ENCODE peak calls at places on chromosomes 16 and 17, in six cellular contexts. One of them, this sample, is unnamed. For H3K4me1, the result is how much of the 10 kb centered on the place peaks cover.

GRCh38 chr16:74896389-74897370 is 88.2 kb downstream of the WDR59 start:
- DNase-seq in testis: no peak
- DNase-seq in aorta: no peak
- DNase-seq in MM.1S: no peak
- DNase-seq in naive thymus-derived CD4-positive, alpha-beta T cell: no peak
- DNase-seq in BE2C: no peak
- DNase-seq in this sample: no peak

GRCh38 chr17:75345514-75346167 is 56.4 kb upstream of the SLC25A19 start:
- DNase-seq in testis: no peak
- DNase-seq in aorta: no peak
- DNase-seq in MM.1S: no peak
- DNase-seq in naive thymus-derived CD4-positive, alpha-beta T cell: peak
- DNase-seq in BE2C: no peak
- DNase-seq in this sample: peak

GRCh38 chr16:47726031-47726675 is 265.0 kb downstream of the PHKB start:
- DNase-seq in testis: no peak
- DNase-seq in aorta: no peak
- DNase-seq in MM.1S: no peak
- DNase-seq in naive thymus-derived CD4-positive, alpha-beta T cell: no peak
- DNase-seq in BE2C: no peak
- DNase-seq in this sample: no peak

GRCh38 chr17:36825113-36825955 is 111.9 kb upstream of the LHX1 start:
- DNase-seq in testis: no peak
- DNase-seq in aorta: no peak
- DNase-seq in MM.1S: no peak
- DNase-seq in naive thymus-derived CD4-positive, alpha-beta T cell: no peak
- DNase-seq in BE2C: no peak
- DNase-seq in this sample: no peak

GRCh38 chr17:55420776-55421178 is 858 bp downstream of the MMD start:
- DNase-seq in testis: peak
- DNase-seq in aorta: peak
- DNase-seq in MM.1S: no peak
- DNase-seq in naive thymus-derived CD4-positive, alpha-beta T cell: peak
- DNase-seq in BE2C: peak
- DNase-seq in this sample: peak

GRCh38 chr16:48386559-48387312 is 1.5 kb upstream of the SIAH1 start:
- DNase-seq in testis: peak
- DNase-seq in aorta: peak
- DNase-seq in MM.1S: no peak
- DNase-seq in naive thymus-derived CD4-positive, alpha-beta T cell: no peak
- DNase-seq in BE2C: no peak
- DNase-seq in this sample: no peak

GRCh38 chr16:75256059-75256870 is 4.8 kb upstream of the BCAR1 start:
- DNase-seq in testis: no peak
- DNase-seq in aorta: peak
- DNase-seq in MM.1S: no peak
- DNase-seq in naive thymus-derived CD4-positive, alpha-beta T cell: no peak
- DNase-seq in BE2C: no peak
- DNase-seq in this sample: no peak

GRCh38 chr16:81185416-81185815 is 53.1 kb upstream of the BCO1 start:
- DNase-seq in testis: no peak
- DNase-seq in aorta: no peak
- DNase-seq in MM.1S: no peak
- DNase-seq in naive thymus-derived CD4-positive, alpha-beta T cell: no peak
- DNase-seq in BE2C: no peak
- DNase-seq in this sample: no peak

GRCh38 chr16:57747496-57747895 is 11.9 kb downstream of the KATNB1 start:
- DNase-seq in testis: no peak
- DNase-seq in aorta: no peak
- DNase-seq in MM.1S: no peak
- DNase-seq in naive thymus-derived CD4-positive, alpha-beta T cell: no peak
- DNase-seq in BE2C: no peak
- DNase-seq in this sample: no peak

GRCh38 chr17:57086069-57086930 is 1.3 kb downstream of the AKAP1 start:
- DNase-seq in testis: peak
- DNase-seq in aorta: peak
- DNase-seq in MM.1S: peak
- DNase-seq in naive thymus-derived CD4-positive, alpha-beta T cell: peak
- DNase-seq in BE2C: peak
- DNase-seq in this sample: peak

GRCh38 chr17:40526668-40527067 is 25.2 kb upstream of the TNS4 start:
- DNase-seq in testis: peak
- DNase-seq in aorta: no peak
- DNase-seq in MM.1S: no peak
- DNase-seq in naive thymus-derived CD4-positive, alpha-beta T cell: no peak
- DNase-seq in BE2C: no peak
- DNase-seq in this sample: no peak

GRCh38 chr16:86481607-86482006 is 28.7 kb upstream of the FOXF1 start:
- DNase-seq in testis: no peak
- DNase-seq in aorta: no peak
- DNase-seq in MM.1S: no peak
- DNase-seq in naive thymus-derived CD4-positive, alpha-beta T cell: no peak
- DNase-seq in BE2C: no peak
- DNase-seq in this sample: no peak

GRCh38 chr16:2257726-2258125 is 6.3 kb upstream of the ECI1 start:
- DNase-seq in testis: no peak
- DNase-seq in aorta: no peak
- DNase-seq in MM.1S: no peak
- DNase-seq in naive thymus-derived CD4-positive, alpha-beta T cell: no peak
- DNase-seq in BE2C: no peak
- DNase-seq in this sample: no peak

GRCh38 chr16:55643161-55643970 is 12.4 kb upstream of the SLC6A2 start:
- DNase-seq in testis: peak
- DNase-seq in aorta: no peak
- DNase-seq in MM.1S: no peak
- DNase-seq in naive thymus-derived CD4-positive, alpha-beta T cell: no peak
- DNase-seq in BE2C: no peak
- DNase-seq in this sample: no peak

GRCh38 chr16:1475552-1476114 is 805 bp upstream of the CLCN7 start:
- DNase-seq in testis: no peak
- DNase-seq in aorta: no peak
- DNase-seq in MM.1S: no peak
- DNase-seq in naive thymus-derived CD4-positive, alpha-beta T cell: no peak
- DNase-seq in BE2C: no peak
- DNase-seq in this sample: no peak

GRCh38 chr17:77801545-77802332 is 156.8 kb upstream of the TNRC6C start:
- DNase-seq in testis: no peak
- DNase-seq in aorta: no peak
- DNase-seq in MM.1S: no peak
- DNase-seq in naive thymus-derived CD4-positive, alpha-beta T cell: no peak
- DNase-seq in BE2C: no peak
- DNase-seq in this sample: no peak

GRCh38 chr17:68771867-68772515 is 170.8 kb upstream of the FAM20A start:
- DNase-seq in testis: peak
- DNase-seq in aorta: no peak
- DNase-seq in MM.1S: peak
- DNase-seq in naive thymus-derived CD4-positive, alpha-beta T cell: no peak
- DNase-seq in BE2C: no peak
- DNase-seq in this sample: no peak

GRCh38 chr16:87918866-87919680 is 17.3 kb downstream of the CA5A start:
- DNase-seq in testis: peak
- DNase-seq in aorta: peak
- DNase-seq in MM.1S: no peak
- DNase-seq in naive thymus-derived CD4-positive, alpha-beta T cell: no peak
- DNase-seq in BE2C: no peak
- DNase-seq in this sample: no peak

GRCh38 chr16:79173910-79174309 is 426.6 kb downstream of the MAF start:
- DNase-seq in testis: no peak
- DNase-seq in aorta: no peak
- DNase-seq in MM.1S: no peak
- DNase-seq in naive thymus-derived CD4-positive, alpha-beta T cell: no peak
- DNase-seq in BE2C: no peak
- DNase-seq in this sample: no peak

GRCh38 chr16:69424935-69425784 is 741 bp downstream of the CYB5B start:
- DNase-seq in testis: no peak
- DNase-seq in aorta: no peak
- DNase-seq in MM.1S: no peak
- DNase-seq in naive thymus-derived CD4-positive, alpha-beta T cell: no peak
- DNase-seq in BE2C: no peak
- DNase-seq in this sample: peak

GRCh38 chr16:50282010-50282538 is 15.7 kb downstream of the ADCY7 start:
- DNase-seq in testis: peak
- DNase-seq in aorta: peak
- DNase-seq in MM.1S: peak
- DNase-seq in naive thymus-derived CD4-positive, alpha-beta T cell: no peak
- DNase-seq in BE2C: no peak
- DNase-seq in this sample: peak
- H3K4me1 ChIP-seq in testis: under half
- H3K4me1 ChIP-seq in aorta: under half
- H3K4me1 ChIP-seq in MM.1S: under half
- H3K4me1 ChIP-seq in naive thymus-derived CD4-positive, alpha-beta T cell: half or more
- H3K4me1 ChIP-seq in BE2C: under half
- H3K4me1 ChIP-seq in this sample: half or more

GRCh38 chr17:44218344-44219125 is 940 bp downstream of the UBTF start:
- DNase-seq in testis: peak
- DNase-seq in aorta: peak
- DNase-seq in MM.1S: peak
- DNase-seq in naive thymus-derived CD4-positive, alpha-beta T cell: peak
- DNase-seq in BE2C: peak
- DNase-seq in this sample: peak

GRCh38 chr17:44216674-44217073 is 2.8 kb downstream of the UBTF start:
- DNase-seq in testis: no peak
- DNase-seq in aorta: no peak
- DNase-seq in MM.1S: no peak
- DNase-seq in naive thymus-derived CD4-positive, alpha-beta T cell: no peak
- DNase-seq in BE2C: no peak
- DNase-seq in this sample: no peak

GRCh38 chr17:44216173-44216572 is 3.3 kb downstream of the UBTF start:
- DNase-seq in testis: no peak
- DNase-seq in aorta: no peak
- DNase-seq in MM.1S: no peak
- DNase-seq in naive thymus-derived CD4-positive, alpha-beta T cell: peak
- DNase-seq in BE2C: no peak
- DNase-seq in this sample: peak

GRCh38 chr17:44219126-44219635 is 294 bp downstream of the UBTF start:
- DNase-seq in testis: peak
- DNase-seq in aorta: peak
- DNase-seq in MM.1S: peak
- DNase-seq in naive thymus-derived CD4-positive, alpha-beta T cell: peak
- DNase-seq in BE2C: peak
- DNase-seq in this sample: peak

GRCh38 chr17:44217738-44218343 is 1.6 kb downstream of the UBTF start:
- DNase-seq in testis: no peak
- DNase-seq in aorta: no peak
- DNase-seq in MM.1S: peak
- DNase-seq in naive thymus-derived CD4-positive, alpha-beta T cell: no peak
- DNase-seq in BE2C: no peak
- DNase-seq in this sample: no peak
- H3K4me1 ChIP-seq in testis: under half
- H3K4me1 ChIP-seq in aorta: under half
- H3K4me1 ChIP-seq in MM.1S: under half
- H3K4me1 ChIP-seq in naive thymus-derived CD4-positive, alpha-beta T cell: under half
- H3K4me1 ChIP-seq in BE2C: under half
- H3K4me1 ChIP-seq in this sample: half or more

GRCh38 chr17:48240562-48241130 is 133.1 kb downstream of the SNX11 start:
- DNase-seq in testis: no peak
- DNase-seq in aorta: no peak
- DNase-seq in MM.1S: no peak
- DNase-seq in naive thymus-derived CD4-positive, alpha-beta T cell: no peak
- DNase-seq in BE2C: no peak
- DNase-seq in this sample: no peak
- H3K4me1 ChIP-seq in testis: under half
- H3K4me1 ChIP-seq in aorta: under half
- H3K4me1 ChIP-seq in MM.1S: under half
- H3K4me1 ChIP-seq in naive thymus-derived CD4-positive, alpha-beta T cell: under half
- H3K4me1 ChIP-seq in BE2C: under half
- H3K4me1 ChIP-seq in this sample: under half

GRCh38 chr16:4617880-4618279 is 3.2 kb upstream of the UBALD1 start:
- DNase-seq in testis: no peak
- DNase-seq in aorta: no peak
- DNase-seq in MM.1S: no peak
- DNase-seq in naive thymus-derived CD4-positive, alpha-beta T cell: no peak
- DNase-seq in BE2C: no peak
- DNase-seq in this sample: no peak

GRCh38 chr16:4615389-4616046 is 830 bp upstream of the UBALD1 start:
- DNase-seq in testis: peak
- DNase-seq in aorta: no peak
- DNase-seq in MM.1S: no peak
- DNase-seq in naive thymus-derived CD4-positive, alpha-beta T cell: peak
- DNase-seq in BE2C: no peak
- DNase-seq in this sample: no peak

GRCh38 chr16:4613636-4614570 is 785 bp downstream of the UBALD1 start:
- DNase-seq in testis: no peak
- DNase-seq in aorta: no peak
- DNase-seq in MM.1S: no peak
- DNase-seq in naive thymus-derived CD4-positive, alpha-beta T cell: peak
- DNase-seq in BE2C: peak
- DNase-seq in this sample: peak

GRCh38 chr16:4614571-4615388 is at the start of gene UBALD1:
- DNase-seq in testis: peak
- DNase-seq in aorta: peak
- DNase-seq in MM.1S: peak
- DNase-seq in naive thymus-derived CD4-positive, alpha-beta T cell: peak
- DNase-seq in BE2C: peak
- DNase-seq in this sample: peak

DNA sequence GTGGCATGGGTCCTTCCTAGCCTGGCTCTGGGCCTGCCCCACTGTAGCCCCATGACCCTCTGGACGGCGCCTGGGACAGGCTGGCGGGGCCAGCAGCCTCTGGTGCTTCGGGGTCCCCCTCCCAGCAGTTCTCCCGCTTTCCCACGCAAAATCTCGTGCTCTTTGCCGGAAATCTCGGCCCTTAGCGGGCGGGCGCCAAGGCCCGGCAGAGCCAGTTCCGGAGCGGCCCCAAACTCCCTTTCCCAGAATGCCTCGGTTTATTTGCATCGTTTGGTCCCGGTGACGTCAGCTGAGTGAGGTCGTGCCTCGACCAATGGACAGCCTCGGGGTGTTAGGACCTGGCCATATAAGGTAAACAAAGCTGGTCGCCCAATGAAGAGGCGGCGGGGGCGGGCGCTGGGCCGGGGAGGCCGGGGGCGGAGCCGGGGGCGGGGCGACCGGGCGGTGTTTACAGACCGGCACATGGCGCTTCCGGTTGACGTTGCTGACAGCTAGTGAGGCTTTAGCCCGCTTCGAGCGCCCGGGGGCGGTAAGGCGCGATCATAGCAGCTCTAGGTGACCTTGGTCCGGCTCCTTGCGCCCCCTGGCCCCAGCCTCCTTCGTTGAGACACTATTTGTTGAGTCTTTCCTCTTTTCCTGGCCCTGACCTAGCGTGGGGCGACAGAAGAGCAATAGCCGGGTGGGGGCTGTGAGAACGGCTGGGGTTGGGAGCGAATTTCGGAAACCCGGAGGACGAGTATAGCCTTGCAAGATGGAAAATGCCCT is 1.5 kb upstream of the UBALD1 start:
- DNase-seq in testis: peak
- DNase-seq in aorta: peak
- DNase-seq in MM.1S: peak
- DNase-seq in naive thymus-derived CD4-positive, alpha-beta T cell: peak
- DNase-seq in BE2C: peak
- DNase-seq in this sample: peak
- H3K4me1 ChIP-seq in testis: under half
- H3K4me1 ChIP-seq in aorta: under half
- H3K4me1 ChIP-seq in MM.1S: under half
- H3K4me1 ChIP-seq in naive thymus-derived CD4-positive, alpha-beta T cell: under half
- H3K4me1 ChIP-seq in BE2C: under half
- H3K4me1 ChIP-seq in this sample: half or more

GRCh38 chr16:15993946-15994665 is 44.7 kb downstream of the ABCC1 start:
- DNase-seq in testis: peak
- DNase-seq in aorta: peak
- DNase-seq in MM.1S: no peak
- DNase-seq in naive thymus-derived CD4-positive, alpha-beta T cell: no peak
- DNase-seq in BE2C: no peak
- DNase-seq in this sample: no peak
- H3K4me1 ChIP-seq in testis: under half
- H3K4me1 ChIP-seq in aorta: under half
- H3K4me1 ChIP-seq in MM.1S: under half
- H3K4me1 ChIP-seq in naive thymus-derived CD4-positive, alpha-beta T cell: under half
- H3K4me1 ChIP-seq in BE2C: under half
- H3K4me1 ChIP-seq in this sample: under half

This sample was measured in CD4-positive, CD25-positive, alpha-beta regulatory T cell.